ENCODE peak calls at places on chromosomes 7 and 10, in six cellular contexts. Z is natural killer cell treated with Interleukin-12 subunit alpha and Interleukin-12 subunit beta and Interleukin-15 and Interleukin-18, amount 100 ng/mL, for 72 hours; B is caudate nucleus; O is NCI-H748 treated with DMSO at 0.1 percent for 48 hours; I is SHP77; L is activated effector memory CD4-positive, alpha-beta T cell treated with anti-CD3 and anti-CD28 coated beads, Interleukin-2, amount 50 U/mL, for 16 hours. D is an unnamed sample.

GRCh38 chr7:72127136-72127535 is 285.0 kb downstream of the CALN1 start:
- DNase-seq in Z (no peak), B (no peak), O (no peak), I (no peak), L (no peak), D (no peak)

GRCh38 chr10:44369296-44369695 is 15.6 kb downstream of the CXCL12 start:
- DNase-seq in Z (no peak), B (no peak), O (no peak), I (no peak), L (no peak), D (no peak)

GRCh38 chr7:140230862-140231778 is 54.3 kb upstream of the KDM7A start:
- DNase-seq in Z (no peak), B (no peak), O (peak), I (peak), L (peak), D (peak)

GRCh38 chr7:99120503-99120902 is 23.4 kb downstream of the SMURF1 start:
- DNase-seq in Z (no peak), B (no peak), O (no peak), I (no peak), L (no peak), D (no peak)

GRCh38 chr7:133681529-133681928 is 428.7 kb downstream of the EXOC4 start:
- DNase-seq in Z (no peak), B (no peak), O (no peak), I (no peak), L (no peak), D (no peak)

GRCh38 chr7:80410081-80410480 is 101.8 kb downstream of the GNAT3 start:
- DNase-seq in Z (no peak), B (no peak), O (no peak), I (no peak), L (no peak), D (no peak)

GRCh38 chr7:129006636-129007414 is 48.1 kb downstream of the TNPO3 start:
- DNase-seq in Z (no peak), B (no peak), O (no peak), I (no peak), L (no peak), D (no peak)

GRCh38 chr10:42941790-42942189 is 135.1 kb upstream of the RET start:
- DNase-seq in Z (peak), B (no peak), O (no peak), I (no peak), L (no peak), D (no peak)

GRCh38 chr7:43856996-43857395 is 12.3 kb downstream of the MRPS24 start:
- DNase-seq in Z (no peak), B (no peak), O (no peak), I (no peak), L (no peak), D (no peak)

GRCh38 chr7:126700807-126701604 is 551.7 kb downstream of the GRM8 start:
- DNase-seq in Z (peak), B (no peak), O (peak), I (peak), L (peak), D (peak)

GRCh38 chr10:124953421-124953820 is 11.5 kb downstream of the ZRANB1 start:
- DNase-seq in Z (no peak), B (no peak), O (no peak), I (no peak), L (no peak), D (no peak)

GRCh38 chr10:118571123-118571522 is 24.3 kb downstream of the PRLHR start:
- DNase-seq in Z (no peak), B (no peak), O (no peak), I (no peak), L (no peak), D (no peak)

GRCh38 chr7:43669286-43670081 is 59.8 kb downstream of the COA1 start:
- DNase-seq in Z (no peak), B (no peak), O (no peak), I (no peak), L (peak), D (no peak)

GRCh38 chr10:7302393-7303054 is 108.3 kb downstream of the SFMBT2 start:
- DNase-seq in Z (no peak), B (no peak), O (no peak), I (no peak), L (no peak), D (no peak)

GRCh38 chr10:98423691-98424120 is 8.7 kb upstream of the PYROXD2 start:
- DNase-seq in Z (no peak), B (no peak), O (no peak), I (peak), L (no peak), D (peak)

GRCh38 chr7:48112431-48113165 is 23.5 kb downstream of the UPP1 start:
- DNase-seq in Z (no peak), B (no peak), O (no peak), I (no peak), L (no peak), D (no peak)